ENCODE peak calls at places on chromosome 20, in four cellular contexts. R, D, Z and C are unnamed samples.

GRCh38 chr20:48092596-48093280 is 307.5 kb upstream of the SULF2 start:
- DNase-seq in Z (no peak), R (no peak), D (peak; percentile 16), C (no peak)

GRCh38 chr20:2000286-2000685 is 6.4 kb upstream of the PDYN start:
- DNase-seq in D (no peak), R (no peak), Z (no peak), C (no peak)

GRCh38 chr20:23666189-23666588 is 22.6 kb downstream of the CST4 start:
- DNase-seq in R (no peak), Z (no peak), D (no peak), C (no peak)

GRCh38 chr20:17505664-17506517 is 25.3 kb downstream of the BFSP1 start:
- DNase-seq in D (no peak), R (no peak), Z (no peak), C (no peak)

GRCh38 chr20:11907621-11908020 is 10.1 kb upstream of the BTBD3 start:
- DNase-seq in D (no peak), Z (no peak), R (no peak), C (no peak)

GRCh38 chr20:3237958-3238615 is 903 bp downstream of the SLC4A11 start:
- DNase-seq in Z (no peak), D (peak; percentile 43), R (no peak), C (peak; percentile 39)

GRCh38 chr20:33576432-33576883 is 85.7 kb upstream of the C20orf144 start:
- DNase-seq in R (no peak), D (no peak), Z (no peak), C (peak; percentile 40)

GRCh38 chr20:59733326-59733725 is 129.0 kb downstream of the PHACTR3 start:
- DNase-seq in D (no peak), R (no peak), Z (no peak), C (no peak)

GRCh38 chr20:38418509-38419204 is 16.5 kb downstream of the SNHG17 start:
- DNase-seq in R (no peak), D (no peak), Z (peak; percentile 58), C (no peak)

GRCh38 chr20:61437280-61438206 is 185.5 kb downstream of the CDH4 start:
- DNase-seq in Z (peak; percentile 21), R (no peak), D (no peak), C (no peak)

GRCh38 chr20:19110866-19111460 is 101.5 kb upstream of the SLC24A3 start:
- DNase-seq in D (no peak), Z (no peak), R (no peak), C (no peak)

GRCh38 chr20:48945840-48946514 is 24.5 kb downstream of the ARFGEF2 start:
- DNase-seq in Z (no peak), R (no peak), D (no peak), C (no peak)

GRCh38 chr20:21102691-21103311 is 3.4 kb downstream of the LINC00237 start:
- DNase-seq in R (peak; percentile 42), Z (peak; percentile 40), D (peak; percentile 49), C (peak; percentile 50)

GRCh38 chr20:57458400-57459160 is 66.4 kb downstream of the CTCFL start:
- DNase-seq in D (no peak), Z (no peak), R (no peak), C (no peak)

GRCh38 chr20:14521016-14521415 is 183.6 kb upstream of the FLRT3 start:
- DNase-seq in Z (no peak), R (no peak), D (no peak), C (no peak)

GRCh38 chr20:3192226-3193015 is 12.1 kb downstream of the DDRGK1 start:
- DNase-seq in R (no peak), D (no peak), Z (no peak), C (no peak)

GRCh38 chr20:32201296-32201976 is 6.1 kb downstream of the PLAGL2 start:
- DNase-seq in Z (no peak), D (no peak), R (no peak), C (no peak)

GRCh38 chr20:3068986-3069900 is 2.2 kb upstream of the OXT start:
- DNase-seq in Z (no peak), R (peak; percentile 26), D (no peak), C (no peak)

GRCh38 chr20:5073154-5074049 is 46.4 kb downstream of the PCNA start:
- DNase-seq in R (no peak), D (peak; percentile 7), Z (peak; percentile 88), C (peak; percentile 22)

GRCh38 chr20:33896509-33896908 is 85.4 kb downstream of the CHMP4B start:
- DNase-seq in Z (no peak), D (no peak), R (no peak), C (no peak)

GRCh38 chr20:17895641-17896246 is 72.8 kb downstream of the SNX5 start:
- DNase-seq in R (peak; percentile 59), D (no peak), Z (peak; percentile 72), C (no peak)

GRCh38 chr20:9215539-9215938 is 146.7 kb downstream of the PLCB4 start:
- DNase-seq in R (peak; percentile 11), D (no peak), Z (no peak), C (no peak)

GRCh38 chr20:59948828-59949720 is 8.9 kb downstream of the FAM217B start:
- DNase-seq in D (peak; percentile 19), Z (no peak), R (peak; percentile 67), C (no peak)

GRCh38 chr20:32024683-32025295 is 14.6 kb downstream of the CCM2L start:
- DNase-seq in D (no peak), R (no peak), Z (no peak), C (no peak)

GRCh38 chr20:1934162-1934561 is 39.0 kb downstream of the SIRPA start:
- DNase-seq in Z (no peak), R (no peak), D (no peak), C (no peak)

GRCh38 chr20:58399926-58400325 is 10.9 kb downstream of the VAPB start:
- DNase-seq in Z (no peak), D (no peak), R (no peak), C (no peak)

GRCh38 chr20:23205656-23206055 is 119.5 kb upstream of the CD93 start:
- DNase-seq in D (peak; percentile 20), R (no peak), Z (peak; percentile 79), C (peak; percentile 35)

GRCh38 chr20:44810061-44810390 is 320 bp downstream of the RIMS4 start:
- DNase-seq in Z (no peak), D (no peak), R (no peak), C (peak; percentile 31)

GRCh38 chr20:39195495-39196129 is 233.5 kb downstream of the DHX35 start:
- DNase-seq in R (no peak), Z (no peak), D (peak; percentile 71), C (no peak)

GRCh38 chr20:21396045-21396893 is 1.1 kb downstream of the NKX2-4 start:
- DNase-seq in R (no peak), D (peak; percentile 27), Z (no peak), C (peak; percentile 46)

GRCh38 chr20:50975701-50976330 is 17.2 kb downstream of the MOCS3 start:
- DNase-seq in D (no peak), R (no peak), Z (no peak), C (no peak)
- TF ChIP-seq CTCF in D (no peak), R (no peak), Z (no peak), C (no peak)

GRCh38 chr20:43514062-43514971 is 6.8 kb downstream of the L3MBTL1 start:
- DNase-seq in R (peak; percentile 99), Z (peak; percentile 95), D (peak; percentile 97), C (peak; percentile 95)
- TF ChIP-seq CTCF in R (peak; percentile 41), Z (peak; percentile 43), D (no peak), C (no peak)

GRCh38 chr20:36318166-36318565 is 12.0 kb downstream of the DLGAP4 start:
- DNase-seq in D (no peak), R (no peak), Z (no peak), C (no peak)

GRCh38 chr20:36320261-36320897 is 14.2 kb downstream of the DLGAP4 start:
- DNase-seq in D (no peak), R (no peak), Z (no peak), C (no peak)

GRCh38 chr20:36320898-36321695 is 15.0 kb downstream of the DLGAP4 start:
- DNase-seq in D (no peak), R (no peak), Z (no peak), C (peak; percentile 13)

GRCh38 chr20:36317675-36318074 is 11.5 kb downstream of the DLGAP4 start:
- DNase-seq in D (no peak), R (peak; percentile 14), Z (no peak), C (no peak)

DNA sequence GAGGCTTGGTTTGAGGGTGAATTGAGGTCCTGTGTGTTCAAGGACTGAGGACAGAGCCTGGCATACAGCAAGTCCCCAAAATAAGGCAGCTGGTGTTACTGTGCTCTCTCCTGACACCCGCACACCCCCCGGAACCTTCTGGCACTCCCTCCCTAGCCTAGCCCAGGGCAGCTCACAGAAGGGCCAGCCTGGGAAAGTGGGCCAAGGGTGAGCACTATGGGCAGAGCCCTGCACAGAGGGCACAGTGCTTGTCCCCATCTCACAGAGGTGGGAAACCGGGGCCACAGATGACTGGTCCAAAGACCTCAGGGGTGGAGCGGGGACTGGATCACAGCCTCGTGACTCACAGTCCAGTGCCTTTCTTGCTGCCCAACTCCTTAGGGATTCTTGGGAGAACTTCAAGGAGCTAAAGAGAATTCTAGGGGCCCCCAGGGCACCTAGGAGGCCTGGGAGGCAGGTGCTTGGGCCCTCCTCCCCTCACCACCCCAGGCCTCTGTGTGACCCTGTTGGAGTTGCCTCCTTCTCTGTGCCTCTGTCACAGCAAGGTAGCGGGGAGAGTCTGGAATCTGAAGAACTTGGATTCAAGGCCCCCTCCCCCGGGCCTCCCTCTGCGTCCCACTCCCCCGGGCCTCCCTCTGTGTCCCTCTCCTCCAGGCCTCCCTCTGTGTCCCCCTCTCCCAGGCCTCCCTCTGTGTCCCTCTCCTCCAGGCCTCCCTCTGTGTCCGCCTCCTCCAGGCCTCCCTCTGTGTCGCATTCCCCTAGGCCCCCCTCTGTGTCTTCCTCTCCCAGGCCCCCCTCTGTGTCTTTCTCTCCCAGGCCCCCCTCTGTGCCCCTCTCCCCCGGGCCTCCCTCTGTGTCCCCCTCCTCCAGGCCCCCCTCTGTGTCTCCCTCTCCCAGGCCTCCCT is 13.5 kb downstream of the DLGAP4 start:
- DNase-seq in R (no peak), D (no peak), Z (no peak), C (no peak)
- TF ChIP-seq CTCF in R (no peak), D (no peak), Z (no peak), C (no peak)

GRCh38 chr20:25299801-25300200 is 51.9 kb downstream of the PYGB start:
- DNase-seq in R (no peak), Z (no peak), D (no peak), C (no peak)
- TF ChIP-seq CTCF in R (no peak), Z (no peak), D (no peak), C (no peak)

GRCh38 chr20:46438156-46438750 is 31.8 kb upstream of the ELMO2 start:
- DNase-seq in Z (no peak), R (peak; percentile 35), D (no peak), C (no peak)
- TF ChIP-seq CTCF in Z (peak; percentile 45), R (peak; percentile 29), D (peak; percentile 12), C (no peak)

GRCh38 chr20:62500237-62500864 is 24.6 kb upstream of the GATA5 start:
- DNase-seq in D (peak; percentile 94), R (peak; percentile 68), Z (peak; percentile 81), C (peak; percentile 90)
- TF ChIP-seq CTCF in D (peak; percentile 71), R (peak; percentile 86), Z (peak; percentile 84), C (peak; percentile 90)

GRCh38 chr20:13299401-13299800 is 78.3 kb downstream of the ISM1 start:
- DNase-seq in R (no peak), D (no peak), Z (no peak), C (no peak)

GRCh38 chr20:13296070-13296469 is 75.0 kb downstream of the ISM1 start:
- DNase-seq in Z (no peak), R (no peak), D (no peak), C (no peak)

GRCh38 chr20:13297105-13297899 is 76.2 kb downstream of the ISM1 start:
- DNase-seq in D (no peak), R (no peak), Z (no peak), C (no peak)

GRCh38 chr20:13301596-13301995 is 80.5 kb downstream of the ISM1 start:
- DNase-seq in R (no peak), D (no peak), Z (no peak), C (no peak)

GRCh38 chr20:13298692-13299373 is 77.8 kb downstream of the ISM1 start:
- DNase-seq in R (no peak), D (no peak), Z (no peak), C (no peak)
- TF ChIP-seq CTCF in R (no peak), D (no peak), Z (no peak), C (no peak)